ENCODE peak calls at places on chromosome 11, in four cellular contexts. One of them, this sample, is unnamed.

GRCh38 chr11:102006835-102007566 is 40.2 kb upstream of the CFAP300 start:
- DNase-seq in effector CD4-positive, alpha-beta T cell: no peak
- DNase-seq in kidney: no peak
- DNase-seq in brain microvascular endothelial cell: no peak
- DNase-seq in this sample: no peak

GRCh38 chr11:66568124-66568916 is at the start of gene CTSF:
- DNase-seq in effector CD4-positive, alpha-beta T cell: peak
- DNase-seq in kidney: peak
- DNase-seq in brain microvascular endothelial cell: peak
- DNase-seq in this sample: peak

GRCh38 chr11:79362358-79362757 is 78.5 kb downstream of the TENM4 start:
- DNase-seq in kidney: no peak
- DNase-seq in brain microvascular endothelial cell: no peak
- DNase-seq in effector CD4-positive, alpha-beta T cell: no peak
- DNase-seq in this sample: no peak

GRCh38 chr11:110968348-110969062 is 256.3 kb upstream of the ARHGAP20 start:
- DNase-seq in brain microvascular endothelial cell: no peak
- DNase-seq in effector CD4-positive, alpha-beta T cell: no peak
- DNase-seq in kidney: no peak
- DNase-seq in this sample: no peak

GRCh38 chr11:115185931-115186330 is 318.3 kb downstream of the CADM1 start:
- DNase-seq in brain microvascular endothelial cell: no peak
- DNase-seq in kidney: no peak
- DNase-seq in effector CD4-positive, alpha-beta T cell: no peak
- DNase-seq in this sample: no peak

GRCh38 chr11:73784080-73784634 is 3.5 kb upstream of the MRPL48 start:
- DNase-seq in kidney: no peak
- DNase-seq in effector CD4-positive, alpha-beta T cell: no peak
- DNase-seq in brain microvascular endothelial cell: no peak
- DNase-seq in this sample: peak

GRCh38 chr11:110527146-110527545 is 97.4 kb downstream of the FDX1 start:
- DNase-seq in effector CD4-positive, alpha-beta T cell: no peak
- DNase-seq in brain microvascular endothelial cell: no peak
- DNase-seq in kidney: no peak
- DNase-seq in this sample: peak

GRCh38 chr11:64341429-64341828 is 1.4 kb downstream of the CCDC88B start:
- DNase-seq in brain microvascular endothelial cell: no peak
- DNase-seq in kidney: peak
- DNase-seq in effector CD4-positive, alpha-beta T cell: no peak
- DNase-seq in this sample: no peak

GRCh38 chr11:129382583-129382982 is 6.9 kb downstream of the BARX2 start:
- DNase-seq in brain microvascular endothelial cell: no peak
- DNase-seq in effector CD4-positive, alpha-beta T cell: no peak
- DNase-seq in kidney: no peak
- DNase-seq in this sample: no peak

GRCh38 chr11:69402251-69402892 is 79.1 kb upstream of the LINC01488 start:
- DNase-seq in effector CD4-positive, alpha-beta T cell: no peak
- DNase-seq in kidney: peak
- DNase-seq in brain microvascular endothelial cell: no peak
- DNase-seq in this sample: no peak

GRCh38 chr11:1807628-1807995 is 27.2 kb upstream of the SYT8 start:
- DNase-seq in effector CD4-positive, alpha-beta T cell: no peak
- DNase-seq in brain microvascular endothelial cell: no peak
- DNase-seq in kidney: no peak
- DNase-seq in this sample: no peak

GRCh38 chr11:59152312-59152967 is 9.8 kb downstream of the FAM111A start:
- DNase-seq in brain microvascular endothelial cell: no peak
- DNase-seq in kidney: no peak
- DNase-seq in effector CD4-positive, alpha-beta T cell: no peak
- DNase-seq in this sample: no peak